ENCODE peak calls at places on chromosome 20, in five cellular contexts. One of them, this sample, is unnamed.

GRCh38 chr20:53579581-53580375 is 13.9 kb downstream of the ZNF217 start:
- DNase-seq in neuronal stem cell: no peak
- DNase-seq in H9: no peak
- DNase-seq in H1: no peak
- DNase-seq in mesenchymal stem cell: peak
- DNase-seq in this sample: peak

GRCh38 chr20:23103284-23104018 is 17.3 kb upstream of the CD93 start:
- DNase-seq in neuronal stem cell: no peak
- DNase-seq in H9: no peak
- DNase-seq in H1: no peak
- DNase-seq in mesenchymal stem cell: no peak
- DNase-seq in this sample: no peak

GRCh38 chr20:63139369-63139768 is 76.6 kb downstream of the YTHDF1 start:
- DNase-seq in neuronal stem cell: no peak
- DNase-seq in H9: no peak
- DNase-seq in H1: no peak
- DNase-seq in mesenchymal stem cell: no peak
- DNase-seq in this sample: no peak

GRCh38 chr20:62294516-62294915 is 8.3 kb upstream of the ADRM1 start:
- DNase-seq in neuronal stem cell: no peak
- DNase-seq in H9: no peak
- DNase-seq in H1: no peak
- DNase-seq in mesenchymal stem cell: no peak
- DNase-seq in this sample: no peak

GRCh38 chr20:1761116-1761515 is 103.5 kb upstream of the SIRPG start:
- DNase-seq in neuronal stem cell: no peak
- DNase-seq in H9: no peak
- DNase-seq in H1: no peak
- DNase-seq in mesenchymal stem cell: peak
- DNase-seq in this sample: peak

GRCh38 chr20:63707558-63708300 is at the start of the genes ARFRP1 and ZGPAT:
- DNase-seq in neuronal stem cell: peak
- DNase-seq in H9: peak
- DNase-seq in H1: peak
- DNase-seq in mesenchymal stem cell: peak
- DNase-seq in this sample: peak

GRCh38 chr20:20064303-20064702 is 12.0 kb downstream of the CFAP61 start:
- DNase-seq in neuronal stem cell: no peak
- DNase-seq in H9: no peak
- DNase-seq in H1: no peak
- DNase-seq in mesenchymal stem cell: no peak
- DNase-seq in this sample: no peak

GRCh38 chr20:36468149-36469000 is 72.9 kb upstream of the MYL9 start:
- DNase-seq in neuronal stem cell: no peak
- DNase-seq in H9: no peak
- DNase-seq in H1: no peak
- DNase-seq in mesenchymal stem cell: no peak
- DNase-seq in this sample: no peak

GRCh38 chr20:61117725-61118124 is 134.3 kb upstream of the CDH4 start:
- DNase-seq in neuronal stem cell: no peak
- DNase-seq in H9: no peak
- DNase-seq in H1: no peak
- DNase-seq in mesenchymal stem cell: peak
- DNase-seq in this sample: no peak

GRCh38 chr20:17109307-17109706 is 117.5 kb upstream of the PCSK2 start:
- DNase-seq in neuronal stem cell: no peak
- DNase-seq in H9: no peak
- DNase-seq in H1: no peak
- DNase-seq in mesenchymal stem cell: no peak
- DNase-seq in this sample: no peak

GRCh38 chr20:9570612-9571011 is 56.2 kb downstream of the LAMP5 start:
- DNase-seq in neuronal stem cell: no peak
- DNase-seq in H9: no peak
- DNase-seq in H1: no peak
- DNase-seq in mesenchymal stem cell: no peak
- DNase-seq in this sample: no peak

GRCh38 chr20:2879148-2879547 is 5.9 kb downstream of the PTPRA start:
- DNase-seq in neuronal stem cell: no peak
- DNase-seq in H9: no peak
- DNase-seq in H1: no peak
- DNase-seq in mesenchymal stem cell: no peak
- DNase-seq in this sample: no peak

GRCh38 chr20:10853176-10853575 is 179.4 kb upstream of the JAG1 start:
- DNase-seq in neuronal stem cell: peak
- DNase-seq in H9: no peak
- DNase-seq in H1: no peak
- DNase-seq in mesenchymal stem cell: no peak
- DNase-seq in this sample: no peak

GRCh38 chr20:5342031-5342430 is 25.3 kb upstream of the PROKR2 start:
- DNase-seq in neuronal stem cell: no peak
- DNase-seq in H9: no peak
- DNase-seq in H1: no peak
- DNase-seq in mesenchymal stem cell: peak
- DNase-seq in this sample: no peak

GRCh38 chr20:13703265-13703664 is 64.5 kb upstream of the TASP1 start:
- DNase-seq in neuronal stem cell: no peak
- DNase-seq in H9: peak
- DNase-seq in H1: no peak
- DNase-seq in mesenchymal stem cell: no peak
- DNase-seq in this sample: no peak

GRCh38 chr20:14830899-14831298 is 493.5 kb upstream of the FLRT3 start:
- DNase-seq in neuronal stem cell: no peak
- DNase-seq in H9: no peak
- DNase-seq in H1: no peak
- DNase-seq in mesenchymal stem cell: no peak
- DNase-seq in this sample: no peak

GRCh38 chr20:52305843-52306242 is 114.3 kb upstream of the ZFP64 start:
- DNase-seq in neuronal stem cell: no peak
- DNase-seq in H9: no peak
- DNase-seq in H1: no peak
- DNase-seq in mesenchymal stem cell: no peak
- DNase-seq in this sample: no peak

GRCh38 chr20:52105573-52106422 is 85.8 kb downstream of the ZFP64 start:
- DNase-seq in neuronal stem cell: peak
- DNase-seq in H9: peak
- DNase-seq in H1: peak
- DNase-seq in mesenchymal stem cell: peak
- DNase-seq in this sample: peak

GRCh38 chr20:21702553-21703467 is 2.7 kb upstream of the PAX1 start:
- DNase-seq in neuronal stem cell: peak
- DNase-seq in H9: peak
- DNase-seq in H1: peak
- DNase-seq in mesenchymal stem cell: peak
- DNase-seq in this sample: peak

GRCh38 chr20:17655865-17656489 is 26.1 kb downstream of the RRBP1 start:
- DNase-seq in neuronal stem cell: no peak
- DNase-seq in H9: peak
- DNase-seq in H1: no peak
- DNase-seq in mesenchymal stem cell: no peak
- DNase-seq in this sample: peak

GRCh38 chr20:62208805-62209755 is 11.0 kb downstream of the HRH3 start:
- DNase-seq in neuronal stem cell: no peak
- DNase-seq in H9: peak
- DNase-seq in H1: peak
- DNase-seq in mesenchymal stem cell: no peak
- DNase-seq in this sample: peak

GRCh38 chr20:48697845-48698491 is 129.8 kb downstream of the PREX1 start:
- DNase-seq in neuronal stem cell: no peak
- DNase-seq in H9: no peak
- DNase-seq in H1: no peak
- DNase-seq in mesenchymal stem cell: peak
- DNase-seq in this sample: peak

GRCh38 chr20:8012724-8013123 is 6.8 kb downstream of the TMX4 start:
- DNase-seq in neuronal stem cell: no peak
- DNase-seq in H9: no peak
- DNase-seq in H1: no peak
- DNase-seq in mesenchymal stem cell: no peak
- DNase-seq in this sample: no peak

GRCh38 chr20:22305391-22305790 is 279.0 kb downstream of the FOXA2 start:
- DNase-seq in neuronal stem cell: no peak
- DNase-seq in H9: no peak
- DNase-seq in H1: no peak
- DNase-seq in mesenchymal stem cell: no peak
- DNase-seq in this sample: no peak

GRCh38 chr20:39105551-39105950 is 143.4 kb downstream of the DHX35 start:
- DNase-seq in neuronal stem cell: no peak
- DNase-seq in H9: no peak
- DNase-seq in H1: no peak
- DNase-seq in mesenchymal stem cell: no peak
- DNase-seq in this sample: no peak

DNA sequence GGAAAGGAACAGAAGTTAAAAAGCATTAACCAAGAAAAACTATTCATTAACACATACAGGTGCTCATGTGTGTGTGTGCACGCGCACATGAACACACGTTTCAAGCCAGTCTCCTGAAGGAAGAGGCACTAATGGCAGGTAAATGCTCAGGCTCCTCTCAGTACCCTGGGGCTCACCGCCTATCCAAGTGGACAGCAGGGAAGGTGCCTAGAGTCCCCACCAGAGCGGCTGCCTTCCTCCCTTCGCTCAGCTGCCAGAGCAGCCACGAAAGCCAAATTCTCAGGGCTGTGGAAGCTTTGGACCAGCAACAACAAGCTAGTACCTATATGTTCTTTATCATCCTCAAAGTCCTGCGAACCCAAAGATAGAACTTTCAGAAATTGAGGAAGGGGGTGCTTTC is 42.6 kb downstream of the PLCG1 start:
- DNase-seq in neuronal stem cell: no peak
- DNase-seq in H9: peak
- DNase-seq in H1: peak
- DNase-seq in mesenchymal stem cell: no peak
- DNase-seq in this sample: no peak
- H2BK12ac ChIP-seq in neuronal stem cell: no peak
- H2BK12ac ChIP-seq in H9: no peak
- H2BK12ac ChIP-seq in H1: no peak
- H2BK12ac ChIP-seq in mesenchymal stem cell: no peak
- H2BK12ac ChIP-seq in this sample: no peak

GRCh38 chr20:47230811-47231256 is 125.7 kb downstream of the ZMYND8 start:
- DNase-seq in neuronal stem cell: no peak
- DNase-seq in H9: no peak
- DNase-seq in H1: no peak
- DNase-seq in mesenchymal stem cell: peak
- DNase-seq in this sample: no peak
- H3K23ac ChIP-seq in neuronal stem cell: no peak
- H3K23ac ChIP-seq in H9: no peak
- H3K23ac ChIP-seq in H1: no peak
- H3K23ac ChIP-seq in mesenchymal stem cell: no peak
- H3K23ac ChIP-seq in this sample: no peak

GRCh38 chr20:34928411-34928810 is 27.2 kb downstream of the GSS start:
- DNase-seq in neuronal stem cell: no peak
- DNase-seq in H9: no peak
- DNase-seq in H1: no peak
- DNase-seq in mesenchymal stem cell: no peak
- DNase-seq in this sample: no peak
- H2BK12ac ChIP-seq in neuronal stem cell: no peak
- H2BK12ac ChIP-seq in H9: no peak
- H2BK12ac ChIP-seq in H1: no peak
- H2BK12ac ChIP-seq in mesenchymal stem cell: no peak
- H2BK12ac ChIP-seq in this sample: no peak

GRCh38 chr20:37515876-37516275 is 5.2 kb upstream of the NNAT start:
- DNase-seq in neuronal stem cell: no peak
- DNase-seq in H9: no peak
- DNase-seq in H1: no peak
- DNase-seq in mesenchymal stem cell: no peak
- DNase-seq in this sample: no peak
- H3K23ac ChIP-seq in neuronal stem cell: no peak
- H3K23ac ChIP-seq in H9: no peak
- H3K23ac ChIP-seq in H1: no peak
- H3K23ac ChIP-seq in mesenchymal stem cell: no peak
- H3K23ac ChIP-seq in this sample: no peak

DNA sequence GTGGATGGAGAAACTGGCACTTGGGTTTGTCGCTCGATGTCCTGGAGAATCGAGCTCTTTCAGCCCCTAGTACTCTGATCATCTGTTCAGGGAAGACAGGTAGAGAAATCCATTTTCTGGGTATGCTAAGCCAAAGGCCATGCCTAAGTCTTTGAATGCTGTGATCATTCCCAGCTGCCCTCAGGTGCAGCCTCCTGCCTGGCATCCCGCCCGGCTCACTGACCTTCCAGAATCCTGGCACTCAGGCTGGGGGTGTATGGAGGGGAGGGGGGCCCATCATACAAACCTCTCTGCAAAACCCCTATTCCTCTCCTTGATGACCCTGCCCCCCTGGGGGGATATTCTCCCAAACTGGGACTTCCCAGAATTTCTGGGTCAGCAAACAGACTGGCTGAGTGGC is 28.6 kb downstream of the C20orf203 start:
- DNase-seq in neuronal stem cell: no peak
- DNase-seq in H9: no peak
- DNase-seq in H1: no peak
- DNase-seq in mesenchymal stem cell: no peak
- DNase-seq in this sample: no peak
- H2BK12ac ChIP-seq in neuronal stem cell: no peak
- H2BK12ac ChIP-seq in H9: no peak
- H2BK12ac ChIP-seq in H1: no peak
- H2BK12ac ChIP-seq in mesenchymal stem cell: no peak
- H2BK12ac ChIP-seq in this sample: no peak

DNA sequence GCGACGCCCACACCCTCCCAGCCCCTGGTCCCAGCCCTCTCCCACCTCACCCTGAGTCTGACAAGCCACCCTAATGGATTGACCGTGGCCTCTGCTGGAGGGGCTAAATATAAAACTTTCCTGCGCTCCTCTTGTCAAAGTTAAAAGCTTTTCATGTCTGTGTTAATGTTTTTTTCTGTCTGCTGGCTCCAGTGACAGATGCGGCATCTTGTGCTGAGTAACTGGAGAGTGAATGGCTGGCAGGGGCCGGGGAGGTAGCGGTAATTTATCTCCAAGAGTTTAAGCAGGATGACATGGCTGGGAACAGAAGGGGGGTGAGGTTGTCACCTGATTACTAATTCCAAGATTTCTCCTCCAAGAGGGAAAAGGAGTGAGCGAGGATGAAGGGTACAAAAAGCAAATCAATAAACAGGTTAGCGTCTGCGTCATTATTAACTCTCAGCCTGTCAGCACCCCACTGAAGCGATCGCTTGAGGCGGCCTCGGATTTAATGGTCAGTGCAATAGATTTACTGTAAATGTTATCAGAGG is 118.1 kb upstream of the MAFB start:
- DNase-seq in neuronal stem cell: no peak
- DNase-seq in H9: peak
- DNase-seq in H1: no peak
- DNase-seq in mesenchymal stem cell: no peak
- DNase-seq in this sample: no peak
- H3K23ac ChIP-seq in neuronal stem cell: no peak
- H3K23ac ChIP-seq in H9: no peak
- H3K23ac ChIP-seq in H1: no peak
- H3K23ac ChIP-seq in mesenchymal stem cell: no peak
- H3K23ac ChIP-seq in this sample: no peak